ENCODE peak calls at places on chromosome 9, in eight cellular contexts. One of them, this sample, is unnamed.

GRCh38 chr9:136403538-136403914 is 3.6 kb upstream of the SNAPC4 start:
- DNase-seq in dorsolateral prefrontal cortex: no peak
- DNase-seq in mucosa of gallbladder: no peak
- DNase-seq in Caki2: no peak
- DNase-seq in adipocyte: no peak
- DNase-seq in DMS 273 treated with DMSO at 0.1 percent for 48 hours: no peak
- DNase-seq in T47D: no peak
- DNase-seq in DMS153: no peak
- DNase-seq in this sample: no peak

GRCh38 chr9:135320331-135320730 is 159.3 kb upstream of the PPP1R26 start:
- DNase-seq in Caki2: no peak
- DNase-seq in T47D: no peak
- DNase-seq in adipocyte: no peak
- DNase-seq in DMS 273 treated with DMSO at 0.1 percent for 48 hours: no peak
- DNase-seq in mucosa of gallbladder: no peak
- DNase-seq in dorsolateral prefrontal cortex: no peak
- DNase-seq in DMS153: no peak
- DNase-seq in this sample: no peak

GRCh38 chr9:3243676-3244075 is 282.1 kb downstream of the RFX3 start:
- DNase-seq in Caki2: no peak
- DNase-seq in T47D: no peak
- DNase-seq in mucosa of gallbladder: no peak
- DNase-seq in DMS 273 treated with DMSO at 0.1 percent for 48 hours: no peak
- DNase-seq in DMS153: no peak
- DNase-seq in dorsolateral prefrontal cortex: no peak
- DNase-seq in adipocyte: no peak
- DNase-seq in this sample: no peak

GRCh38 chr9:91883503-91883902 is 66.5 kb downstream of the ROR2 start:
- DNase-seq in DMS 273 treated with DMSO at 0.1 percent for 48 hours: no peak
- DNase-seq in Caki2: no peak
- DNase-seq in DMS153: no peak
- DNase-seq in T47D: no peak
- DNase-seq in mucosa of gallbladder: no peak
- DNase-seq in adipocyte: no peak
- DNase-seq in dorsolateral prefrontal cortex: no peak
- DNase-seq in this sample: no peak

GRCh38 chr9:4750021-4750673 is 9.1 kb upstream of the AK3 start:
- DNase-seq in Caki2: no peak
- DNase-seq in adipocyte: peak
- DNase-seq in dorsolateral prefrontal cortex: no peak
- DNase-seq in DMS 273 treated with DMSO at 0.1 percent for 48 hours: no peak
- DNase-seq in mucosa of gallbladder: no peak
- DNase-seq in T47D: no peak
- DNase-seq in DMS153: no peak
- DNase-seq in this sample: peak

GRCh38 chr9:137369111-137369787 is 53.7 kb downstream of the EXD3 start:
- DNase-seq in Caki2: no peak
- DNase-seq in DMS 273 treated with DMSO at 0.1 percent for 48 hours: no peak
- DNase-seq in dorsolateral prefrontal cortex: no peak
- DNase-seq in adipocyte: no peak
- DNase-seq in T47D: no peak
- DNase-seq in DMS153: no peak
- DNase-seq in mucosa of gallbladder: no peak
- DNase-seq in this sample: no peak

GRCh38 chr9:133054966-133055365 is 6.8 kb upstream of the CEL start:
- DNase-seq in T47D: no peak
- DNase-seq in mucosa of gallbladder: no peak
- DNase-seq in dorsolateral prefrontal cortex: no peak
- DNase-seq in Caki2: no peak
- DNase-seq in DMS153: no peak
- DNase-seq in DMS 273 treated with DMSO at 0.1 percent for 48 hours: no peak
- DNase-seq in adipocyte: peak
- DNase-seq in this sample: no peak

GRCh38 chr9:100229561-100229960 is 123.2 kb downstream of the TEX10 start:
- DNase-seq in dorsolateral prefrontal cortex: no peak
- DNase-seq in Caki2: no peak
- DNase-seq in DMS 273 treated with DMSO at 0.1 percent for 48 hours: no peak
- DNase-seq in T47D: no peak
- DNase-seq in adipocyte: no peak
- DNase-seq in DMS153: no peak
- DNase-seq in mucosa of gallbladder: no peak
- DNase-seq in this sample: no peak

GRCh38 chr9:35510745-35511428 is 21.0 kb downstream of the RUSC2 start:
- DNase-seq in mucosa of gallbladder: peak
- DNase-seq in adipocyte: peak
- DNase-seq in Caki2: peak
- DNase-seq in DMS 273 treated with DMSO at 0.1 percent for 48 hours: no peak
- DNase-seq in T47D: no peak
- DNase-seq in DMS153: no peak
- DNase-seq in dorsolateral prefrontal cortex: no peak
- DNase-seq in this sample: peak

GRCh38 chr9:132035679-132036078 is 44.0 kb downstream of the MED27 start:
- DNase-seq in adipocyte: no peak
- DNase-seq in DMS 273 treated with DMSO at 0.1 percent for 48 hours: no peak
- DNase-seq in T47D: no peak
- DNase-seq in dorsolateral prefrontal cortex: no peak
- DNase-seq in DMS153: no peak
- DNase-seq in Caki2: no peak
- DNase-seq in mucosa of gallbladder: no peak
- DNase-seq in this sample: no peak

GRCh38 chr9:12875216-12875615 is 100.4 kb downstream of the LURAP1L start:
- DNase-seq in T47D: no peak
- DNase-seq in Caki2: peak
- DNase-seq in DMS153: no peak
- DNase-seq in adipocyte: no peak
- DNase-seq in dorsolateral prefrontal cortex: no peak
- DNase-seq in DMS 273 treated with DMSO at 0.1 percent for 48 hours: no peak
- DNase-seq in mucosa of gallbladder: no peak
- DNase-seq in this sample: no peak

GRCh38 chr9:7376838-7377237 is 422.7 kb downstream of the DMAC1 start:
- DNase-seq in mucosa of gallbladder: no peak
- DNase-seq in dorsolateral prefrontal cortex: no peak
- DNase-seq in adipocyte: no peak
- DNase-seq in DMS153: no peak
- DNase-seq in Caki2: no peak
- DNase-seq in DMS 273 treated with DMSO at 0.1 percent for 48 hours: no peak
- DNase-seq in T47D: no peak
- DNase-seq in this sample: no peak

GRCh38 chr9:93258818-93259489 is 75.0 kb downstream of the WNK2 start:
- DNase-seq in adipocyte: no peak
- DNase-seq in DMS153: no peak
- DNase-seq in DMS 273 treated with DMSO at 0.1 percent for 48 hours: no peak
- DNase-seq in Caki2: no peak
- DNase-seq in dorsolateral prefrontal cortex: peak
- DNase-seq in mucosa of gallbladder: no peak
- DNase-seq in T47D: no peak
- DNase-seq in this sample: no peak

GRCh38 chr9:136255166-136255538 is 9.5 kb upstream of the QSOX2 start:
- DNase-seq in dorsolateral prefrontal cortex: no peak
- DNase-seq in Caki2: no peak
- DNase-seq in adipocyte: peak
- DNase-seq in DMS 273 treated with DMSO at 0.1 percent for 48 hours: no peak
- DNase-seq in T47D: no peak
- DNase-seq in DMS153: no peak
- DNase-seq in mucosa of gallbladder: no peak
- DNase-seq in this sample: no peak

GRCh38 chr9:138073808-138074207 is 196.2 kb downstream of the CACNA1B start:
- DNase-seq in DMS 273 treated with DMSO at 0.1 percent for 48 hours: no peak
- DNase-seq in DMS153: no peak
- DNase-seq in T47D: no peak
- DNase-seq in dorsolateral prefrontal cortex: no peak
- DNase-seq in mucosa of gallbladder: no peak
- DNase-seq in Caki2: no peak
- DNase-seq in adipocyte: no peak
- DNase-seq in this sample: no peak

GRCh38 chr9:71716138-71716909 is 52.0 kb downstream of the CEMIP2 start:
- DNase-seq in DMS153: no peak
- DNase-seq in dorsolateral prefrontal cortex: no peak
- DNase-seq in T47D: no peak
- DNase-seq in DMS 273 treated with DMSO at 0.1 percent for 48 hours: no peak
- DNase-seq in adipocyte: peak
- DNase-seq in mucosa of gallbladder: no peak
- DNase-seq in Caki2: no peak
- DNase-seq in this sample: no peak

GRCh38 chr9:80797841-80798688 is 891.3 kb downstream of the TLE1 start:
- DNase-seq in mucosa of gallbladder: peak
- DNase-seq in adipocyte: peak
- DNase-seq in DMS 273 treated with DMSO at 0.1 percent for 48 hours: peak
- DNase-seq in DMS153: no peak
- DNase-seq in T47D: no peak
- DNase-seq in dorsolateral prefrontal cortex: no peak
- DNase-seq in Caki2: no peak
- DNase-seq in this sample: peak

GRCh38 chr9:101691657-101692056 is 46.8 kb downstream of the GRIN3A start:
- DNase-seq in dorsolateral prefrontal cortex: no peak
- DNase-seq in DMS153: no peak
- DNase-seq in adipocyte: no peak
- DNase-seq in Caki2: no peak
- DNase-seq in mucosa of gallbladder: no peak
- DNase-seq in T47D: no peak
- DNase-seq in DMS 273 treated with DMSO at 0.1 percent for 48 hours: no peak
- DNase-seq in this sample: no peak

GRCh38 chr9:79166005-79166404 is 405.8 kb upstream of the TLE4 start:
- DNase-seq in dorsolateral prefrontal cortex: no peak
- DNase-seq in mucosa of gallbladder: no peak
- DNase-seq in Caki2: no peak
- DNase-seq in T47D: no peak
- DNase-seq in DMS153: no peak
- DNase-seq in adipocyte: peak
- DNase-seq in DMS 273 treated with DMSO at 0.1 percent for 48 hours: no peak
- DNase-seq in this sample: no peak

GRCh38 chr9:129981180-129981907 is 61.6 kb downstream of the FNBP1 start:
- DNase-seq in dorsolateral prefrontal cortex: peak
- DNase-seq in Caki2: peak
- DNase-seq in T47D: no peak
- DNase-seq in mucosa of gallbladder: peak
- DNase-seq in DMS 273 treated with DMSO at 0.1 percent for 48 hours: no peak
- DNase-seq in adipocyte: no peak
- DNase-seq in DMS153: no peak
- DNase-seq in this sample: peak

GRCh38 chr9:135575995-135576631 is 14.6 kb downstream of the PAEP start:
- DNase-seq in DMS153: no peak
- DNase-seq in adipocyte: no peak
- DNase-seq in T47D: no peak
- DNase-seq in mucosa of gallbladder: no peak
- DNase-seq in Caki2: no peak
- DNase-seq in dorsolateral prefrontal cortex: no peak
- DNase-seq in DMS 273 treated with DMSO at 0.1 percent for 48 hours: no peak
- DNase-seq in this sample: no peak

GRCh38 chr9:88259041-88259440 is 120.8 kb upstream of the SPATA31C2 start:
- DNase-seq in adipocyte: no peak
- DNase-seq in Caki2: no peak
- DNase-seq in mucosa of gallbladder: no peak
- DNase-seq in DMS153: no peak
- DNase-seq in DMS 273 treated with DMSO at 0.1 percent for 48 hours: no peak
- DNase-seq in dorsolateral prefrontal cortex: no peak
- DNase-seq in T47D: no peak
- DNase-seq in this sample: peak

GRCh38 chr9:137198748-137199276 is 1.7 kb downstream of the TPRN start:
- DNase-seq in T47D: no peak
- DNase-seq in adipocyte: no peak
- DNase-seq in DMS 273 treated with DMSO at 0.1 percent for 48 hours: no peak
- DNase-seq in Caki2: no peak
- DNase-seq in dorsolateral prefrontal cortex: no peak
- DNase-seq in DMS153: no peak
- DNase-seq in mucosa of gallbladder: no peak
- DNase-seq in this sample: peak

GRCh38 chr9:73152445-73152844 is 780 bp downstream of the ANXA1 start:
- DNase-seq in Caki2: no peak
- DNase-seq in DMS153: no peak
- DNase-seq in T47D: no peak
- DNase-seq in DMS 273 treated with DMSO at 0.1 percent for 48 hours: no peak
- DNase-seq in mucosa of gallbladder: no peak
- DNase-seq in adipocyte: peak
- DNase-seq in dorsolateral prefrontal cortex: no peak
- DNase-seq in this sample: no peak

GRCh38 chr9:3980212-3980611 is 319.7 kb downstream of the GLIS3 start:
- DNase-seq in Caki2: no peak
- DNase-seq in T47D: no peak
- DNase-seq in mucosa of gallbladder: no peak
- DNase-seq in DMS153: no peak
- DNase-seq in DMS 273 treated with DMSO at 0.1 percent for 48 hours: no peak
- DNase-seq in dorsolateral prefrontal cortex: no peak
- DNase-seq in adipocyte: no peak
- DNase-seq in this sample: no peak

GRCh38 chr9:32526042-32526706 is at the start of gene RIGI:
- DNase-seq in Caki2: peak
- DNase-seq in T47D: no peak
- DNase-seq in DMS 273 treated with DMSO at 0.1 percent for 48 hours: peak
- DNase-seq in DMS153: peak
- DNase-seq in mucosa of gallbladder: peak
- DNase-seq in adipocyte: peak
- DNase-seq in dorsolateral prefrontal cortex: peak
- DNase-seq in this sample: peak

GRCh38 chr9:137129089-137129455 is 9.9 kb upstream of the GRIN1 start:
- DNase-seq in mucosa of gallbladder: no peak
- DNase-seq in DMS 273 treated with DMSO at 0.1 percent for 48 hours: no peak
- DNase-seq in adipocyte: peak
- DNase-seq in Caki2: no peak
- DNase-seq in T47D: no peak
- DNase-seq in DMS153: no peak
- DNase-seq in dorsolateral prefrontal cortex: no peak
- DNase-seq in this sample: no peak

GRCh38 chr9:129042016-129042415 is 5.6 kb downstream of the MIGA2 start:
- DNase-seq in dorsolateral prefrontal cortex: no peak
- DNase-seq in DMS 273 treated with DMSO at 0.1 percent for 48 hours: no peak
- DNase-seq in mucosa of gallbladder: no peak
- DNase-seq in DMS153: no peak
- DNase-seq in T47D: no peak
- DNase-seq in Caki2: no peak
- DNase-seq in adipocyte: no peak
- DNase-seq in this sample: no peak

GRCh38 chr9:127930298-127931091 is at the start of gene PIP5KL1:
- DNase-seq in DMS 273 treated with DMSO at 0.1 percent for 48 hours: peak
- DNase-seq in dorsolateral prefrontal cortex: peak
- DNase-seq in Caki2: peak
- DNase-seq in adipocyte: peak
- DNase-seq in T47D: peak
- DNase-seq in DMS153: peak
- DNase-seq in mucosa of gallbladder: peak
- DNase-seq in this sample: peak

GRCh38 chr9:91162784-91163440 is 198.8 kb downstream of the AUH start:
- DNase-seq in DMS153: peak
- DNase-seq in adipocyte: peak
- DNase-seq in mucosa of gallbladder: peak
- DNase-seq in T47D: no peak
- DNase-seq in Caki2: no peak
- DNase-seq in DMS 273 treated with DMSO at 0.1 percent for 48 hours: no peak
- DNase-seq in dorsolateral prefrontal cortex: no peak
- DNase-seq in this sample: no peak

GRCh38 chr9:129701549-129701948 is 36.1 kb downstream of the PRRX2 start:
- DNase-seq in dorsolateral prefrontal cortex: no peak
- DNase-seq in DMS153: no peak
- DNase-seq in Caki2: no peak
- DNase-seq in DMS 273 treated with DMSO at 0.1 percent for 48 hours: no peak
- DNase-seq in T47D: no peak
- DNase-seq in mucosa of gallbladder: no peak
- DNase-seq in adipocyte: peak
- DNase-seq in this sample: no peak

GRCh38 chr9:111438576-111439235 is 45.5 kb downstream of the ECPAS start:
- DNase-seq in adipocyte: peak
- DNase-seq in dorsolateral prefrontal cortex: no peak
- DNase-seq in T47D: no peak
- DNase-seq in mucosa of gallbladder: no peak
- DNase-seq in DMS153: no peak
- DNase-seq in Caki2: no peak
- DNase-seq in DMS 273 treated with DMSO at 0.1 percent for 48 hours: peak
- DNase-seq in this sample: peak

GRCh38 chr9:89969156-89969566 is 364.3 kb downstream of the GADD45G start:
- DNase-seq in mucosa of gallbladder: no peak
- DNase-seq in DMS 273 treated with DMSO at 0.1 percent for 48 hours: no peak
- DNase-seq in adipocyte: no peak
- DNase-seq in dorsolateral prefrontal cortex: no peak
- DNase-seq in T47D: no peak
- DNase-seq in Caki2: no peak
- DNase-seq in DMS153: peak
- DNase-seq in this sample: no peak